ENCODE peak calls at places on chromosomes 12 and 14, in seven cellular contexts. Q is fibroblast of lung, I is transverse colon, P is sigmoid colon, K is lower lobe of right lung, W is caudate nucleus, Y is PC-3. N is an unnamed sample.

GRCh38 chr14:95507174-95507573 is 9.3 kb downstream of the SYNE3 start:
- DNase-seq in P (peak; percentile 88), Q (peak; percentile 92), I (peak; percentile 53), Y (peak; percentile 98), K (peak; percentile 66), W (no peak), N (peak; percentile 78)

GRCh38 chr12:104578453-104578852 is 121.7 kb downstream of the CHST11 start:
- DNase-seq in K (no peak), Q (peak; percentile 48), Y (peak; percentile 65), I (no peak), P (no peak), W (no peak), N (no peak)

GRCh38 chr12:116803018-116803736 is 65.1 kb downstream of the RNFT2 start:
- DNase-seq in W (no peak), P (no peak), I (no peak), Y (no peak), Q (no peak), K (no peak), N (no peak)

GRCh38 chr14:55814873-55815272 is 234.9 kb downstream of the KTN1 start:
- DNase-seq in Q (no peak), P (no peak), K (no peak), Y (no peak), W (no peak), I (no peak), N (no peak)

GRCh38 chr14:30227871-30228270 is 300.2 kb upstream of the PRKD1 start:
- DNase-seq in K (no peak), P (no peak), Y (peak; percentile 86), I (no peak), W (no peak), Q (peak; percentile 82), N (no peak)

GRCh38 chr12:126742326-126742725 is 1524.6 kb upstream of the TMEM132C start:
- DNase-seq in P (no peak), W (peak; percentile 43), Q (no peak), Y (no peak), I (no peak), K (no peak), N (no peak)

GRCh38 chr12:114425031-114425626 is 19.2 kb upstream of the TBX5 start:
- DNase-seq in W (no peak), P (no peak), Q (peak; percentile 80), Y (no peak), I (no peak), K (no peak), N (no peak)

GRCh38 chr12:88579572-88579940 is 715 bp downstream of the KITLG start:
- DNase-seq in K (peak; percentile 62), W (peak; percentile 68), Q (no peak), P (peak; percentile 67), I (peak; percentile 56), Y (peak; percentile 49), N (peak; percentile 77)

GRCh38 chr14:102474934-102475333 is 34.6 kb downstream of the ANKRD9 start:
- DNase-seq in K (peak; percentile 76), I (peak; percentile 47), W (no peak), Y (no peak), P (peak; percentile 84), Q (peak; percentile 73), N (peak; percentile 89)

GRCh38 chr14:98290596-98290995 is 981.4 kb downstream of the BCL11B start:
- DNase-seq in Q (no peak), W (no peak), K (no peak), Y (peak; percentile 41), I (no peak), P (no peak), N (no peak)

GRCh38 chr12:26821212-26821701 is 11.7 kb downstream of the ITPR2 start:
- DNase-seq in Y (no peak), W (no peak), P (no peak), Q (peak; percentile 18), K (no peak), I (no peak), N (no peak)

GRCh38 chr14:63730659-63731058 is 2.8 kb upstream of the SGPP1 start:
- DNase-seq in K (no peak), I (no peak), P (no peak), W (no peak), Q (no peak), Y (no peak), N (no peak)

GRCh38 chr14:92323031-92323915 is at the start of gene SLC24A4:
- DNase-seq in Y (no peak), I (no peak), P (no peak), W (no peak), K (no peak), Q (no peak), N (no peak)

GRCh38 chr12:91406920-91407341 is 224.3 kb upstream of the DCN start:
- DNase-seq in I (peak; percentile 10), K (no peak), Q (no peak), W (no peak), Y (peak; percentile 90), P (no peak), N (no peak)

GRCh38 chr14:106317593-106317992 is 791.2 kb downstream of the TMEM121 start:
- DNase-seq in K (no peak), Y (no peak), I (no peak), Q (no peak), W (no peak), P (no peak), N (no peak)

GRCh38 chr14:31419179-31420012 is 954 bp downstream of the HEATR5A start:
- DNase-seq in I (no peak), Q (peak; percentile 51), W (no peak), K (no peak), Y (no peak), P (no peak), N (no peak)

GRCh38 chr12:89390802-89391673 is 38.7 kb upstream of the DUSP6 start:
- DNase-seq in P (no peak), K (no peak), W (no peak), Q (peak; percentile 47), I (peak; percentile 24), Y (peak; percentile 78), N (no peak)

GRCh38 chr14:58313699-58314098 is 15.3 kb downstream of the ARID4A start:
- DNase-seq in Q (no peak), Y (no peak), K (no peak), I (no peak), W (no peak), P (no peak), N (no peak)

GRCh38 chr14:37791384-37792036 is 196.1 kb downstream of the TTC6 start:
- DNase-seq in Y (no peak), K (no peak), W (no peak), P (no peak), Q (no peak), I (no peak), N (no peak)

DNA sequence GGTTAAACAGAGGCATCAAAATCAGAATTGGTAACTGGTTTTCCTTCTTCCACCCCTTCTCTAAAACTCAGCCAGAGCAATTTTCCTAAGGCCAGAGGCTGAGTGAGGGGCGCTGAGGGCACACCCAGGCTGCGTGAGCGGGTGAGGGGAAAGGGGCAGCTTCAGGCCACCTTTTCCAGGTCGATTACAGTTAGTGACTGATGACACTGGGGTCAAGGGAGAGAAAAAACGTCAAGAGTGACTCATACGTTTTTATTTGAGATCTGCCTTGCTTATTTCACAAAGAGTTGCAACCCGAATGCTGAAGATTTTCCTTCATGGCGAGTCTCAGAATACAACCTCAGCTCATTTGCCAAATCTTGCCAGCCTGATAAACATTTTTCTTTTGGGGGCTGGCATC is 46.7 kb upstream of the EVL start:
- DNase-seq in P (no peak), I (no peak), Q (peak; percentile 71), W (no peak), Y (peak; percentile 40), K (no peak), N (no peak)
- H3K27ac ChIP-seq in P (no peak overlapping the region), I (no peak overlapping the region), Q (peak overlapping the region; percentile 78), W (no peak overlapping the region), Y (no peak overlapping the region), K (no peak overlapping the region), N (no peak overlapping the region)

DNA sequence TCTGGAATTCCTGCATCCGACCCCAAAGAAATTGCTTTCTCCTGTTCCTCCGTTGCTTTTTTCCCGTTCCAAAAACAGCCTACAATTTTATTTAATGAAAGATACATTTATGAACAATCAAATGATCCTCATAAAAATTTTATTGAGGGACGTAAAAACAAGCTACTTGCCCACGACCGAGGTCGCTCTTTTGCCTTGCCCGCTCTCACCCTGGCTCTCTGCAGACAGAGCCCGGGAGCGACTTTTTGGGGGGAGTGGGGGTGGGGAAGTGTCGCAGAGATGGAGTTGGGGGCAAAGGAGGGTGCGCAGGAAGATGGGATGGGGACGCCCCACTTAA is 1.1 kb upstream of the HOXC9 start:
- DNase-seq in Q (no peak), K (no peak), I (no peak), W (no peak), P (no peak), Y (no peak), N (no peak)
- H3K27ac ChIP-seq in Q (no peak overlapping the region), K (no peak overlapping the region), I (no peak overlapping the region), W (no peak overlapping the region), P (no peak overlapping the region), Y (no peak overlapping the region), N (no peak overlapping the region)

GRCh38 chr12:1365703-1366102 is 228.7 kb downstream of the FBXL14 start:
- DNase-seq in Y (no peak), Q (no peak), K (no peak), P (no peak), W (no peak), I (no peak), N (no peak)

GRCh38 chr12:1369942-1370620 is 224.3 kb downstream of the FBXL14 start:
- DNase-seq in Q (no peak), W (no peak), I (no peak), K (no peak), Y (no peak), P (no peak), N (no peak)

GRCh38 chr12:1367731-1368285 is 226.6 kb downstream of the FBXL14 start:
- DNase-seq in Y (no peak), K (no peak), I (no peak), P (no peak), Q (no peak), W (no peak), N (no peak)

GRCh38 chr12:1367331-1367730 is 227.1 kb downstream of the FBXL14 start:
- DNase-seq in P (no peak), Y (no peak), I (no peak), W (no peak), K (no peak), Q (no peak), N (no peak)

GRCh38 chr12:1369460-1369859 is 224.9 kb downstream of the FBXL14 start:
- DNase-seq in P (no peak), Q (no peak), W (no peak), I (no peak), K (no peak), Y (no peak), N (no peak)
- H3K27ac ChIP-seq in P (no peak overlapping the region), Q (no peak overlapping the region), W (no peak overlapping the region), I (no peak overlapping the region), K (no peak overlapping the region), Y (no peak overlapping the region), N (peak overlapping the region; percentile 53)

GRCh38 chr12:14395059-14395778 is 29.7 kb downstream of the ATF7IP start:
- DNase-seq in Q (no peak), P (no peak), W (no peak), I (no peak), K (no peak), Y (no peak), N (no peak)

GRCh38 chr12:14399871-14400270 is 34.4 kb downstream of the ATF7IP start:
- DNase-seq in K (no peak), Q (peak; percentile 49), I (no peak), W (no peak), P (no peak), Y (peak; percentile 54), N (no peak)

GRCh38 chr12:14394317-14395058 is 29.0 kb downstream of the ATF7IP start:
- DNase-seq in K (no peak), W (no peak), Y (peak; percentile 53), I (no peak), Q (peak; percentile 89), P (no peak), N (no peak)

GRCh38 chr12:14393736-14394135 is 28.3 kb downstream of the ATF7IP start:
- DNase-seq in I (no peak), P (no peak), Q (no peak), K (no peak), W (no peak), Y (no peak), N (no peak)

GRCh38 chr12:14396071-14396470 is 30.6 kb downstream of the ATF7IP start:
- DNase-seq in I (no peak), P (no peak), K (no peak), Y (no peak), Q (peak; percentile 84), W (no peak), N (no peak)
- H3K27ac ChIP-seq in I (peak overlapping the region; percentile 72), P (peak overlapping the region; percentile 78), K (peak overlapping the region; percentile 32), Y (no peak overlapping the region), Q (no peak overlapping the region), W (no peak overlapping the region), N (no peak overlapping the region)

N was measured in right cardiac atrium.